ENCODE peak calls at places on chromosome 21, in four cellular contexts. One of them, this sample, is unnamed.

GRCh38 chr21:15645830-15646229 is 84.0 kb upstream of the USP25 start:
- DNase-seq in IMR-90: no peak
- DNase-seq in psoas muscle: no peak
- DNase-seq in tibial artery: no peak
- DNase-seq in this sample: no peak

GRCh38 chr21:41168391-41169257 is 664 bp downstream of the BACE2 start:
- DNase-seq in IMR-90: peak; percentile 68
- DNase-seq in tibial artery: peak; percentile 84
- DNase-seq in psoas muscle: peak; percentile 69
- DNase-seq in this sample: peak; percentile 38

GRCh38 chr21:33924766-33925100 is 9.1 kb upstream of the ATP5PO start:
- DNase-seq in tibial artery: no peak
- DNase-seq in psoas muscle: no peak
- DNase-seq in IMR-90: no peak
- DNase-seq in this sample: no peak

GRCh38 chr21:43262427-43262826 is 93.6 kb downstream of the CRYAA start:
- DNase-seq in tibial artery: no peak
- DNase-seq in IMR-90: peak; percentile 19
- DNase-seq in psoas muscle: peak; percentile 62
- DNase-seq in this sample: no peak

GRCh38 chr21:43328591-43329360 is 98.2 kb downstream of the SIK1 start:
- DNase-seq in IMR-90: no peak
- DNase-seq in psoas muscle: no peak
- DNase-seq in tibial artery: no peak
- DNase-seq in this sample: no peak

GRCh38 chr21:34865922-34866271 is 183.2 kb downstream of the RUNX1 start:
- DNase-seq in psoas muscle: no peak
- DNase-seq in tibial artery: no peak
- DNase-seq in IMR-90: no peak
- DNase-seq in this sample: no peak

GRCh38 chr21:33964706-33965325 is 49.2 kb upstream of the ATP5PO start:
- DNase-seq in IMR-90: peak; percentile 60
- DNase-seq in psoas muscle: no peak
- DNase-seq in tibial artery: no peak
- DNase-seq in this sample: no peak

GRCh38 chr21:15837603-15838002 is 107.8 kb downstream of the USP25 start:
- DNase-seq in IMR-90: peak; percentile 67
- DNase-seq in tibial artery: no peak
- DNase-seq in psoas muscle: no peak
- DNase-seq in this sample: no peak

GRCh38 chr21:14814282-14814681 is 250.5 kb downstream of the NRIP1 start:
- DNase-seq in psoas muscle: no peak
- DNase-seq in tibial artery: no peak
- DNase-seq in IMR-90: no peak
- DNase-seq in this sample: no peak

GRCh38 chr21:25907573-25908275 is 173.0 kb downstream of the GABPA start:
- DNase-seq in psoas muscle: no peak
- DNase-seq in IMR-90: no peak
- DNase-seq in tibial artery: no peak
- DNase-seq in this sample: no peak

GRCh38 chr21:40052276-40052675 is 185.0 kb downstream of the PCP4 start:
- DNase-seq in psoas muscle: no peak
- DNase-seq in IMR-90: no peak
- DNase-seq in tibial artery: no peak
- DNase-seq in this sample: no peak

GRCh38 chr21:37742115-37742514 is 174.1 kb downstream of the KCNJ6 start:
- DNase-seq in psoas muscle: no peak
- DNase-seq in IMR-90: no peak
- DNase-seq in tibial artery: no peak
- DNase-seq in this sample: no peak

GRCh38 chr21:37914211-37914900 is 1.9 kb downstream of the KCNJ6 start:
- DNase-seq in IMR-90: peak; percentile 22
- DNase-seq in tibial artery: no peak
- DNase-seq in psoas muscle: no peak
- DNase-seq in this sample: no peak

GRCh38 chr21:27426196-27426595 is 459.3 kb upstream of the ADAMTS5 start:
- DNase-seq in IMR-90: no peak
- DNase-seq in tibial artery: no peak
- DNase-seq in psoas muscle: no peak
- DNase-seq in this sample: no peak

GRCh38 chr21:42425603-42425985 is 21.9 kb downstream of the UBASH3A start:
- DNase-seq in tibial artery: no peak
- DNase-seq in psoas muscle: no peak
- DNase-seq in IMR-90: no peak
- DNase-seq in this sample: no peak

GRCh38 chr21:14585122-14585521 is 39.0 kb upstream of the SAMSN1 start:
- DNase-seq in tibial artery: no peak
- DNase-seq in IMR-90: no peak
- DNase-seq in psoas muscle: no peak
- DNase-seq in this sample: no peak

GRCh38 chr21:33071878-33072306 is 2.0 kb downstream of the OLIG1 start:
- DNase-seq in psoas muscle: no peak
- DNase-seq in tibial artery: no peak
- DNase-seq in IMR-90: peak; percentile 10
- DNase-seq in this sample: no peak

GRCh38 chr21:41612674-41613250 is 104.8 kb upstream of the TMPRSS2 start:
- DNase-seq in psoas muscle: peak; percentile 90
- DNase-seq in tibial artery: peak; percentile 90
- DNase-seq in IMR-90: peak; percentile 90
- DNase-seq in this sample: peak; percentile 80

GRCh38 chr21:17585875-17586450 is 26.7 kb downstream of the BTG3 start:
- DNase-seq in IMR-90: peak; percentile 62
- DNase-seq in tibial artery: no peak
- DNase-seq in psoas muscle: no peak
- DNase-seq in this sample: no peak

GRCh38 chr21:44462090-44462833 is 7.0 kb downstream of the LRRC3 start:
- DNase-seq in tibial artery: no peak
- DNase-seq in IMR-90: no peak
- DNase-seq in psoas muscle: no peak
- DNase-seq in this sample: no peak

GRCh38 chr21:44464351-44464750 is 9.0 kb downstream of the LRRC3 start:
- DNase-seq in IMR-90: no peak
- DNase-seq in psoas muscle: no peak
- DNase-seq in tibial artery: no peak
- DNase-seq in this sample: no peak

GRCh38 chr21:44462834-44463200 is 7.5 kb downstream of the LRRC3 start:
- DNase-seq in IMR-90: no peak
- DNase-seq in psoas muscle: no peak
- DNase-seq in tibial artery: no peak
- DNase-seq in this sample: no peak

GRCh38 chr21:44461438-44462089 is 6.3 kb downstream of the LRRC3 start:
- DNase-seq in psoas muscle: no peak
- DNase-seq in IMR-90: no peak
- DNase-seq in tibial artery: no peak
- DNase-seq in this sample: no peak

DNA sequence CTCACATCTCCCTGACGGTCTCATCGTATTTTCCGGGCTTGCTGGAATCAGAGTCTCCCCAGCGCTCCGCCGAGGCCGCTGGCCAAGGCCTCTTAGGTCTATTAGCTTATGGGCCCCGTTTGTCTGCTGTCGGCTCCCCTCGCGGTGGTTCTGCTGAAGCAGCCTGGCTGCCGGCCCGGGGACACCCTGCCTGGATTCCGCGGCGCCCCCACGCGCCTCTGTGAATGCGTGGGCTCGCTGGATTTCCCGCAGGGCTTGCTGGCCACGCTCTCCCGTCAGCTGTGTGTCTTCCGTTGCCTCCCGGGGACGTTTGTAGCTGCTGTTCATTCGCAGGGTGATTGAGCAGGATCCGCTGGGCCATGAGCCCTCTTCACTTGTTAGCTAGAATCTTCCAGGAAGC is 8.4 kb downstream of the LRRC3 start:
- DNase-seq in IMR-90: no peak
- DNase-seq in tibial artery: no peak
- DNase-seq in psoas muscle: no peak
- DNase-seq in this sample: no peak
- TF ChIP-seq CTCF in IMR-90: no peak
- TF ChIP-seq CTCF in tibial artery: no peak
- TF ChIP-seq CTCF in psoas muscle: no peak
- TF ChIP-seq CTCF in this sample: no peak

GRCh38 chr21:30269803-30270530 is 12.8 kb downstream of the KRTAP24-1 start:
- DNase-seq in psoas muscle: no peak
- DNase-seq in IMR-90: no peak
- DNase-seq in tibial artery: no peak
- DNase-seq in this sample: no peak

DNA sequence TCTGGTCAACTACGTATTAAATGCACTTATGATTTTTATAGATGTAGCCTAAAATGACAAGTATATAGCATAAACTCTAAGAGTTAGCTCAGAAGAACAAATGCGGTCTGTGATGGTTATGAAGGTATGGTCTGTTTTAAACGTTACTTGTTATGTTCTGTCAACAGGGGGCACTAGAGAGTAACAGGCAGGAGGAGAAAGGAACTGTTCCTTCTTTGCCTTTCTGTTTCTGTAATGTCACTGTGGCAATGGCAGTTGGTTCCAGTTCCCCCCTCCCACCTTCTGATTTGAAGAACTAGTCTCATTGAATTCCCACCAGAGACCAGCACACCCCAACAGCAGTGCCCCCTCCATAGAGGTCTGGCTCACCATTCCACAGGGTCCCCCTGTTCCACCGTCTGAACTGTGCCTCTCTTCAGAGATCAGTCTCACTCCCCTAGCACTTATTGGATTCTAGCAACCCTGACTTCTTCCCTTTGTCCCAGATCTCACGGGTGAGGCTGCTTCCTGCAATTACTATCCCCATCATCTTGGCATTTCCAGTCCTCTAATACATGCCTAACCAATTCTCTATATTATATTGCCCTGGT is 14.0 kb downstream of the KRTAP24-1 start:
- DNase-seq in psoas muscle: no peak
- DNase-seq in tibial artery: no peak
- DNase-seq in IMR-90: no peak
- DNase-seq in this sample: no peak
- TF ChIP-seq CTCF in psoas muscle: no peak
- TF ChIP-seq CTCF in tibial artery: peak; percentile 7
- TF ChIP-seq CTCF in IMR-90: no peak
- TF ChIP-seq CTCF in this sample: no peak

GRCh38 chr21:23452384-23453083 is 2154.7 kb downstream of the MRPL39 start:
- DNase-seq in psoas muscle: no peak
- DNase-seq in IMR-90: no peak
- DNase-seq in tibial artery: no peak
- DNase-seq in this sample: no peak
- TF ChIP-seq CTCF in psoas muscle: no peak
- TF ChIP-seq CTCF in IMR-90: no peak
- TF ChIP-seq CTCF in tibial artery: no peak
- TF ChIP-seq CTCF in this sample: no peak

DNA sequence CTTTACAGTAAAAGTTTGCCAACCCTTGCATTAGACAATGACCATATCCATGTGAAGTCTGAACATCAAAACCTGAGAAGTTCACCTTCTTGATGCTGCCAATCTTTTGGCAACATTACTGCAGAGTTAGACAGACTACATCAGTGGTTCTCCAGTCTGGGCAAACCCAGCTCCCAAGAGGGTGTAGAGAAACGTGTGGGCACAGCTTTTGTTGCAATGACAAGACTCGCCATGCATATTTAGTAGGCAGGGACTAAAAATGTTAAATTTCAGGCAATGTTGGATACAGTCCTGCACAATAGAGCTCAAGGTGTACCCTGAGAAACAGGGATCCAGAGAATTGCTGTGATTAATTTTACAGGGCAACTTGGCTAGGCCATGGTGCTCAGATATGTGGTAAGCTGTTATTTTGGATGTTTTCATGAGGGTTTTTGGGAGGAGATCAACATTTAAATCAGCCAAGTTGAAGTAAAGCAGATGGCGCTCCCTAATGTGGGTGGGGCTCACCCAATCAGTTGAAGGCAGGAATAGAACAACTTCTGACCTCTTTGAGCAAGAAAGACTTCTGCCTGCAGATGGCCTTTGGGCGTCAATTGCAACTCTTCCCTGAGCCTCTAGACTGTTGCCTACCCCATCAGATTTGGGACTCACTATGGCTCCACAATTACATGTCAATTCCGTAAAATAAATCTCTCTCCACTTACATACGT is 37.6 kb upstream of the CLDN14 start:
- DNase-seq in psoas muscle: no peak
- DNase-seq in IMR-90: no peak
- DNase-seq in tibial artery: no peak
- DNase-seq in this sample: no peak
- TF ChIP-seq CTCF in psoas muscle: no peak
- TF ChIP-seq CTCF in IMR-90: no peak
- TF ChIP-seq CTCF in tibial artery: no peak
- TF ChIP-seq CTCF in this sample: no peak

GRCh38 chr21:30072496-30072895 is 94.1 kb downstream of the CLDN17 start:
- DNase-seq in IMR-90: no peak
- DNase-seq in tibial artery: no peak
- DNase-seq in psoas muscle: no peak
- DNase-seq in this sample: no peak
- TF ChIP-seq CTCF in IMR-90: no peak
- TF ChIP-seq CTCF in tibial artery: no peak
- TF ChIP-seq CTCF in psoas muscle: no peak
- TF ChIP-seq CTCF in this sample: no peak

DNA sequence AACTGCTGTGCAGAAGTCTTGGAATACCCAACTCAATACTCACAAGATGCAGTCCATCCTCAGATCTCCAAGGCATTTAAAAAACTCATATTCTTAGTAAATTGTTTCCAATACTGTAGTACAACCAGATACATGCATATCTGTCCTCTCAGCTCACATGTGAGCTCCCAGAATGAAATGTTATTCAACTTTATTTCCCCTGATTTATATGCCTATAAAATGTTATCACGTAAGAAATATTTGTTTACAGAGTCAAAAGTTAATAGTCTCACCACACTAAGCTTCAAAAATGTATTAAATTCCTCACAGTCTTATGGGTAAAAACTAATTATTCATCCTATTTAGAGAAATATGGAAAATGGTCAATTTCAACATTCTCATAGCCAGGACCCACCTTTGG is 56.6 kb downstream of the LTN1 start:
- DNase-seq in psoas muscle: no peak
- DNase-seq in IMR-90: no peak
- DNase-seq in tibial artery: no peak
- DNase-seq in this sample: no peak
- TF ChIP-seq CTCF in psoas muscle: no peak
- TF ChIP-seq CTCF in IMR-90: no peak
- TF ChIP-seq CTCF in tibial artery: no peak
- TF ChIP-seq CTCF in this sample: no peak

GRCh38 chr21:20404915-20405314 is 593.3 kb upstream of the NCAM2 start:
- DNase-seq in tibial artery: no peak
- DNase-seq in IMR-90: no peak
- DNase-seq in psoas muscle: no peak
- DNase-seq in this sample: no peak
- TF ChIP-seq CTCF in tibial artery: no peak
- TF ChIP-seq CTCF in IMR-90: no peak
- TF ChIP-seq CTCF in psoas muscle: no peak
- TF ChIP-seq CTCF in this sample: no peak

This sample was measured in thoracic aorta.